ENCODE peak calls at places on chromosomes 3 and 15, in nine cellular contexts. J, Q, Y, K, M, A, E, C and R are unnamed samples.
A peak's percentile ranks its signal among the peaks of the same experiment; 100 is the strongest.

GRCh38 chr3:184597783-184598182 is 36.2 kb downstream of the EPHB3 start:
- DNase-seq in J (no peak), Q (no peak), Y (no peak), K (no peak), M (no peak), A (no peak), E (no peak), C (peak; percentile 21), R (peak; percentile 87)

GRCh38 chr3:150216041-150216811 is 191.9 kb upstream of the TSC22D2 start:
- DNase-seq in J (no peak), Q (no peak), Y (no peak), K (no peak), M (no peak), A (no peak), E (peak; percentile 60), C (peak; percentile 77), R (peak; percentile 72)

GRCh38 chr3:25355034-25355898 is 72.8 kb upstream of the RARB start:
- DNase-seq in J (no peak), Q (no peak), Y (no peak), K (no peak), M (no peak), A (no peak), E (no peak), C (no peak), R (no peak)

GRCh38 chr3:126342991-126343661 is 14.1 kb downstream of the KLF15 start:
- DNase-seq in J (no peak), Q (peak; percentile 10), Y (no peak), K (no peak), M (no peak), A (no peak), E (no peak), C (no peak), R (peak; percentile 58)

GRCh38 chr3:178739720-178740119 is 203.5 kb downstream of the KCNMB2 start:
- DNase-seq in J (no peak), Q (no peak), Y (no peak), K (no peak), M (no peak), A (no peak), E (no peak), C (no peak), R (no peak)

GRCh38 chr3:123186695-123187094 is 15.0 kb upstream of the SEC22A start:
- DNase-seq in J (no peak), Q (no peak), Y (no peak), K (no peak), M (no peak), A (no peak), E (no peak), C (no peak), R (no peak)

GRCh38 chr15:82298520-82298919 is 35.9 kb downstream of the SAXO2 start:
- DNase-seq in J (peak; percentile 44), Q (peak; percentile 43), Y (no peak), K (no peak), M (peak; percentile 28), A (peak; percentile 75), E (no peak), C (no peak), R (no peak)

GRCh38 chr3:105594219-105594618 is 227.5 kb downstream of the ALCAM start:
- DNase-seq in J (no peak), Q (no peak), Y (no peak), K (no peak), M (no peak), A (no peak), E (no peak), C (no peak), R (no peak)

GRCh38 chr3:152444029-152444641 is 175.4 kb downstream of the MBNL1 start:
- DNase-seq in J (no peak), Q (no peak), Y (no peak), K (peak; percentile 50), M (no peak), A (no peak), E (no peak), C (no peak), R (no peak)

GRCh38 chr15:91022075-91022831 is at the start of gene VPS33B:
- DNase-seq in J (peak; percentile 65), Q (peak; percentile 84), Y (peak; percentile 18), K (peak; percentile 27), M (peak; percentile 69), A (peak; percentile 79), E (peak; percentile 90), C (peak; percentile 87), R (peak; percentile 89)

GRCh38 chr15:60353245-60353940 is 44.4 kb downstream of the ANXA2 start:
- DNase-seq in J (no peak), Q (no peak), Y (no peak), K (no peak), M (no peak), A (no peak), E (no peak), C (no peak), R (no peak)

GRCh38 chr3:53721187-53721946 is 124.9 kb downstream of the CHDH start:
- DNase-seq in J (no peak), Q (no peak), Y (no peak), K (no peak), M (no peak), A (no peak), E (no peak), C (no peak), R (no peak)

GRCh38 chr3:126578702-126579101 is 20.0 kb upstream of the C3orf22 start:
- DNase-seq in J (no peak), Q (no peak), Y (no peak), K (no peak), M (no peak), A (no peak), E (no peak), C (no peak), R (no peak)

GRCh38 chr3:9067352-9067975 is 104.2 kb upstream of the RAD18 start:
- DNase-seq in J (no peak), Q (no peak), Y (no peak), K (peak; percentile 10), M (no peak), A (no peak), E (peak; percentile 70), C (peak; percentile 39), R (peak; percentile 69)

GRCh38 chr3:13588221-13588701 is 39.3 kb downstream of the FBLN2 start:
- DNase-seq in J (no peak), Q (no peak), Y (no peak), K (no peak), M (no peak), A (no peak), E (no peak), C (no peak), R (no peak)

GRCh38 chr3:72950372-72950771 is 46.2 kb upstream of the PPP4R2 start:
- DNase-seq in J (no peak), Q (no peak), Y (no peak), K (no peak), M (no peak), A (no peak), E (no peak), C (no peak), R (no peak)

GRCh38 chr3:50273689-50274065 is 4.7 kb downstream of the SEMA3B start:
- DNase-seq in J (no peak), Q (no peak), Y (no peak), K (no peak), M (no peak), A (no peak), E (no peak), C (no peak), R (no peak)

GRCh38 chr3:94961423-94962100 is 898.7 kb downstream of the NSUN3 start:
- DNase-seq in J (no peak), Q (no peak), Y (no peak), K (no peak), M (no peak), A (no peak), E (no peak), C (no peak), R (no peak)

GRCh38 chr3:66115858-66116654 is 77.3 kb upstream of the MAGI1 start:
- DNase-seq in J (no peak), Q (no peak), Y (no peak), K (peak; percentile 96), M (no peak), A (no peak), E (peak; percentile 74), C (peak; percentile 46), R (no peak)

GRCh38 chr3:100537646-100538338 is 45.4 kb downstream of the TMEM45A start:
- DNase-seq in J (no peak), Q (no peak), Y (no peak), K (no peak), M (no peak), A (no peak), E (no peak), C (no peak), R (no peak)

GRCh38 chr3:46692566-46692983 is 904 bp downstream of the ALS2CL start:
- DNase-seq in J (no peak), Q (no peak), Y (no peak), K (no peak), M (no peak), A (no peak), E (no peak), C (no peak), R (no peak)

GRCh38 chr3:117622130-117622841 is 912.7 kb downstream of the TUSC7 start:
- DNase-seq in J (no peak), Q (no peak), Y (no peak), K (peak; percentile 89), M (no peak), A (no peak), E (no peak), C (no peak), R (no peak)